ENCODE peak calls at places on chromosomes 2 and 18, in nine cellular contexts. One of them, this sample, is unnamed. For H3K9me3, the result is how much of the 10 kb centered on the place peaks cover.

GRCh38 chr2:230160112-230160660 is 59.6 kb downstream of the SP110 start:
- DNase-seq in SK-N-SH: peak
- DNase-seq in IMR-90: peak
- DNase-seq in fibroblast of lung: peak
- DNase-seq in mammary epithelial cell: peak
- DNase-seq in PC-3: peak
- DNase-seq in GM23248: peak
- DNase-seq in HCT116: peak
- DNase-seq in H9: peak
- DNase-seq in this sample: peak

GRCh38 chr2:22999951-23000350 is 385.0 kb upstream of the KLHL29 start:
- DNase-seq in SK-N-SH: no peak
- DNase-seq in IMR-90: peak
- DNase-seq in fibroblast of lung: no peak
- DNase-seq in mammary epithelial cell: no peak
- DNase-seq in PC-3: no peak
- DNase-seq in GM23248: peak
- DNase-seq in HCT116: no peak
- DNase-seq in H9: no peak
- DNase-seq in this sample: no peak

GRCh38 chr2:126849991-126850535 is 48.6 kb upstream of the TEX51 start:
- DNase-seq in SK-N-SH: no peak
- DNase-seq in IMR-90: no peak
- DNase-seq in fibroblast of lung: no peak
- DNase-seq in mammary epithelial cell: no peak
- DNase-seq in PC-3: no peak
- DNase-seq in GM23248: no peak
- DNase-seq in HCT116: no peak
- DNase-seq in H9: no peak
- DNase-seq in this sample: no peak

GRCh38 chr2:62785810-62786593 is 80.5 kb downstream of the EHBP1 start:
- DNase-seq in SK-N-SH: no peak
- DNase-seq in IMR-90: peak
- DNase-seq in fibroblast of lung: peak
- DNase-seq in mammary epithelial cell: peak
- DNase-seq in PC-3: no peak
- DNase-seq in GM23248: peak
- DNase-seq in HCT116: no peak
- DNase-seq in H9: no peak
- DNase-seq in this sample: peak

GRCh38 chr2:153197635-153198386 is 280.8 kb downstream of the RPRM start:
- DNase-seq in SK-N-SH: no peak
- DNase-seq in IMR-90: no peak
- DNase-seq in fibroblast of lung: no peak
- DNase-seq in mammary epithelial cell: no peak
- DNase-seq in PC-3: no peak
- DNase-seq in GM23248: no peak
- DNase-seq in HCT116: no peak
- DNase-seq in H9: no peak
- DNase-seq in this sample: no peak

GRCh38 chr2:129178356-129178755 is 801.1 kb upstream of the RAB6C start:
- DNase-seq in SK-N-SH: no peak
- DNase-seq in IMR-90: no peak
- DNase-seq in fibroblast of lung: peak
- DNase-seq in mammary epithelial cell: peak
- DNase-seq in PC-3: no peak
- DNase-seq in GM23248: peak
- DNase-seq in HCT116: no peak
- DNase-seq in H9: no peak
- DNase-seq in this sample: peak

GRCh38 chr2:221569342-221570278 is 2.5 kb downstream of the EPHA4 start:
- DNase-seq in SK-N-SH: no peak
- DNase-seq in IMR-90: no peak
- DNase-seq in fibroblast of lung: no peak
- DNase-seq in mammary epithelial cell: no peak
- DNase-seq in PC-3: no peak
- DNase-seq in GM23248: no peak
- DNase-seq in HCT116: no peak
- DNase-seq in H9: peak
- DNase-seq in this sample: no peak

GRCh38 chr18:32771169-32771751 is 1.6 kb downstream of the KLHL14 start:
- DNase-seq in SK-N-SH: peak
- DNase-seq in IMR-90: no peak
- DNase-seq in fibroblast of lung: peak
- DNase-seq in mammary epithelial cell: no peak
- DNase-seq in PC-3: no peak
- DNase-seq in GM23248: no peak
- DNase-seq in HCT116: no peak
- DNase-seq in H9: peak
- DNase-seq in this sample: no peak

GRCh38 chr2:64873472-64873924 is 115.7 kb upstream of the SLC1A4 start:
- DNase-seq in SK-N-SH: peak
- DNase-seq in IMR-90: peak
- DNase-seq in fibroblast of lung: peak
- DNase-seq in mammary epithelial cell: peak
- DNase-seq in PC-3: peak
- DNase-seq in GM23248: peak
- DNase-seq in HCT116: peak
- DNase-seq in H9: peak
- DNase-seq in this sample: no peak

GRCh38 chr2:113117594-113118262 is 9.7 kb upstream of the IL1RN start:
- DNase-seq in SK-N-SH: no peak
- DNase-seq in IMR-90: peak
- DNase-seq in fibroblast of lung: peak
- DNase-seq in mammary epithelial cell: peak
- DNase-seq in PC-3: peak
- DNase-seq in GM23248: peak
- DNase-seq in HCT116: no peak
- DNase-seq in H9: no peak
- DNase-seq in this sample: peak

GRCh38 chr2:187124514-187124913 is 275.5 kb upstream of the ZSWIM2 start:
- DNase-seq in SK-N-SH: no peak
- DNase-seq in IMR-90: no peak
- DNase-seq in fibroblast of lung: no peak
- DNase-seq in mammary epithelial cell: no peak
- DNase-seq in PC-3: no peak
- DNase-seq in GM23248: no peak
- DNase-seq in HCT116: no peak
- DNase-seq in H9: no peak
- DNase-seq in this sample: no peak

GRCh38 chr2:235021752-235022151 is 69.9 kb downstream of the SH3BP4 start:
- DNase-seq in SK-N-SH: peak
- DNase-seq in IMR-90: peak
- DNase-seq in fibroblast of lung: peak
- DNase-seq in mammary epithelial cell: peak
- DNase-seq in PC-3: peak
- DNase-seq in GM23248: peak
- DNase-seq in HCT116: no peak
- DNase-seq in H9: no peak
- DNase-seq in this sample: peak

GRCh38 chr18:11997466-11997865 is 16.2 kb downstream of the IMPA2 start:
- DNase-seq in SK-N-SH: no peak
- DNase-seq in IMR-90: no peak
- DNase-seq in fibroblast of lung: no peak
- DNase-seq in mammary epithelial cell: no peak
- DNase-seq in PC-3: no peak
- DNase-seq in GM23248: no peak
- DNase-seq in HCT116: no peak
- DNase-seq in H9: no peak
- DNase-seq in this sample: no peak

GRCh38 chr18:3384664-3385189 is 65.2 kb upstream of the TGIF1 start:
- DNase-seq in SK-N-SH: no peak
- DNase-seq in IMR-90: no peak
- DNase-seq in fibroblast of lung: no peak
- DNase-seq in mammary epithelial cell: no peak
- DNase-seq in PC-3: peak
- DNase-seq in GM23248: no peak
- DNase-seq in HCT116: no peak
- DNase-seq in H9: no peak
- DNase-seq in this sample: no peak

GRCh38 chr2:133841905-133842304 is 273.6 kb upstream of the NCKAP5 start:
- DNase-seq in SK-N-SH: no peak
- DNase-seq in IMR-90: peak
- DNase-seq in fibroblast of lung: peak
- DNase-seq in mammary epithelial cell: peak
- DNase-seq in PC-3: peak
- DNase-seq in GM23248: peak
- DNase-seq in HCT116: no peak
- DNase-seq in H9: no peak
- DNase-seq in this sample: peak

DNA sequence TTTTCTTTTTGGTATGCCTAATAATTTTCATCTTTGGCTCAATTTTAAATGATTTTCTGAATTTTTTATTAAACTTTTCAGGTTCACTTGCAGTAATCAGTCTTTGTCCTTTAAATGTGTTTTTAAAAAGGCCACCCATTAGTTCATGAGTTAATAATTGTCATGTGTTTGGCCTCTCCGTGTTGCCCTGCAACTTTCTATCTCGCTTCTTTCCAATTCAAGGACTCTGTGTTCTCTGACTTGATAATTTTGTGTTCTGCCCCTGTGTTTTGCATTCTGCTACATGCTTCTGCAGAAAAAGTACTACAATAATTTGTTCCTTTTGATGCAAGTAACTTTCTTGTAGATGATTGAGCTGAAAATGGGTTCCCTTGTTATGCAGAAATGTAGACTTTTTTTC is 921.4 kb upstream of the LRATD1 start:
- DNase-seq in SK-N-SH: no peak
- DNase-seq in IMR-90: no peak
- DNase-seq in fibroblast of lung: no peak
- DNase-seq in mammary epithelial cell: no peak
- DNase-seq in PC-3: no peak
- DNase-seq in GM23248: no peak
- DNase-seq in HCT116: no peak
- DNase-seq in H9: no peak
- DNase-seq in this sample: no peak
- H3K9me3 ChIP-seq in SK-N-SH: under half
- H3K9me3 ChIP-seq in IMR-90: under half
- H3K9me3 ChIP-seq in fibroblast of lung: under half
- H3K9me3 ChIP-seq in mammary epithelial cell: under half
- H3K9me3 ChIP-seq in PC-3: under half
- H3K9me3 ChIP-seq in GM23248: under half
- H3K9me3 ChIP-seq in HCT116: under half
- H3K9me3 ChIP-seq in H9: under half
- H3K9me3 ChIP-seq in this sample: under half

GRCh38 chr2:71456617-71457016 is 3.3 kb downstream of the DYSF start:
- DNase-seq in SK-N-SH: no peak
- DNase-seq in IMR-90: no peak
- DNase-seq in fibroblast of lung: no peak
- DNase-seq in mammary epithelial cell: no peak
- DNase-seq in PC-3: no peak
- DNase-seq in GM23248: no peak
- DNase-seq in HCT116: no peak
- DNase-seq in H9: no peak
- DNase-seq in this sample: no peak
- H2AFZ ChIP-seq in SK-N-SH: peak
- H2AFZ ChIP-seq in IMR-90: no peak
- H2AFZ ChIP-seq in fibroblast of lung: no peak
- H2AFZ ChIP-seq in mammary epithelial cell: no peak
- H2AFZ ChIP-seq in PC-3: no peak
- H2AFZ ChIP-seq in GM23248: no peak
- H2AFZ ChIP-seq in HCT116: no peak
- H2AFZ ChIP-seq in H9: no peak
- H2AFZ ChIP-seq in this sample: no peak

GRCh38 chr2:208511016-208511415 is 104.4 kb downstream of the PTH2R start:
- DNase-seq in SK-N-SH: no peak
- DNase-seq in IMR-90: no peak
- DNase-seq in fibroblast of lung: no peak
- DNase-seq in mammary epithelial cell: no peak
- DNase-seq in PC-3: no peak
- DNase-seq in GM23248: no peak
- DNase-seq in HCT116: no peak
- DNase-seq in H9: no peak
- DNase-seq in this sample: no peak
- H3K9me3 ChIP-seq in SK-N-SH: under half
- H3K9me3 ChIP-seq in IMR-90: under half
- H3K9me3 ChIP-seq in fibroblast of lung: under half
- H3K9me3 ChIP-seq in mammary epithelial cell: under half
- H3K9me3 ChIP-seq in PC-3: under half
- H3K9me3 ChIP-seq in GM23248: under half
- H3K9me3 ChIP-seq in HCT116: under half
- H3K9me3 ChIP-seq in H9: under half
- H3K9me3 ChIP-seq in this sample: under half

GRCh38 chr2:195562624-195563566 is 94.1 kb upstream of the SLC39A10 start:
- DNase-seq in SK-N-SH: peak
- DNase-seq in IMR-90: peak
- DNase-seq in fibroblast of lung: no peak
- DNase-seq in mammary epithelial cell: no peak
- DNase-seq in PC-3: peak
- DNase-seq in GM23248: peak
- DNase-seq in HCT116: no peak
- DNase-seq in H9: no peak
- DNase-seq in this sample: no peak

GRCh38 chr2:195560209-195560907 is 96.7 kb upstream of the SLC39A10 start:
- DNase-seq in SK-N-SH: no peak
- DNase-seq in IMR-90: peak
- DNase-seq in fibroblast of lung: no peak
- DNase-seq in mammary epithelial cell: no peak
- DNase-seq in PC-3: peak
- DNase-seq in GM23248: no peak
- DNase-seq in HCT116: no peak
- DNase-seq in H9: no peak
- DNase-seq in this sample: no peak

GRCh38 chr2:195561205-195562032 is 95.6 kb upstream of the SLC39A10 start:
- DNase-seq in SK-N-SH: no peak
- DNase-seq in IMR-90: peak
- DNase-seq in fibroblast of lung: peak
- DNase-seq in mammary epithelial cell: peak
- DNase-seq in PC-3: peak
- DNase-seq in GM23248: peak
- DNase-seq in HCT116: no peak
- DNase-seq in H9: no peak
- DNase-seq in this sample: peak

GRCh38 chr2:195566201-195566600 is 90.8 kb upstream of the SLC39A10 start:
- DNase-seq in SK-N-SH: no peak
- DNase-seq in IMR-90: no peak
- DNase-seq in fibroblast of lung: no peak
- DNase-seq in mammary epithelial cell: no peak
- DNase-seq in PC-3: peak
- DNase-seq in GM23248: no peak
- DNase-seq in HCT116: no peak
- DNase-seq in H9: no peak
- DNase-seq in this sample: no peak

DNA sequence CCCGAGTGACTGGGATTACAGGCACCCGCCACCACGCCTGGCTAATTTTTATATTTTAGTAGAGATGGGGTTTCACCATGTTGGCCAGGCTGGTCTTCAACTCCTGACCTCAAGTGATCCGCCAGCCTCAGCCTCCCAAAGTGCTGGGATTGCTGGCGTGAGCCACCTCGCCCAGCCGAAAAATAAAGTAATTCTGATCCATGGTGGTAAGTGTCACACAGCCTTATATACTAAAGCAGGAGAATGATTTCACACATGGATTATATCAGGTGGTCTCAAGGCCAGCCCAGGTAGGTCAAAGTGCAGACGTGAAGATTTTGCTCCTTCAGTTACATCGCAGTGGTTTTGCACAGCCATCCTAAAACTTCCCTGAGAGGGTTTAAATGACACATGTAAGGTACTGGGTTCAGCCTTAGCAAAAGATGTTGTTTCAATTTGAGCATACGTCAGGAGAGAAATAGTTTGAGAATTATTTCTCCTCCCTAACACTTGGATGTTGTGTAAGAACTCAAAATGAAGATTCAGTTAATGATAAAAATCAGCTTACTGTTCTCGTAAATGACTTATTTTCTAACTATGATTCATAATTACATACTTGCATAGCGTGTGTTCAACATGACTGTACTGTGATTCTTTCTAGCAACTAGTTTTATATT is 93.0 kb upstream of the SLC39A10 start:
- DNase-seq in SK-N-SH: no peak
- DNase-seq in IMR-90: peak
- DNase-seq in fibroblast of lung: peak
- DNase-seq in mammary epithelial cell: peak
- DNase-seq in PC-3: peak
- DNase-seq in GM23248: peak
- DNase-seq in HCT116: no peak
- DNase-seq in H9: no peak
- DNase-seq in this sample: peak
- H2AFZ ChIP-seq in SK-N-SH: peak
- H2AFZ ChIP-seq in IMR-90: peak
- H2AFZ ChIP-seq in fibroblast of lung: no peak
- H2AFZ ChIP-seq in mammary epithelial cell: peak
- H2AFZ ChIP-seq in PC-3: peak
- H2AFZ ChIP-seq in GM23248: no peak
- H2AFZ ChIP-seq in HCT116: no peak
- H2AFZ ChIP-seq in H9: no peak
- H2AFZ ChIP-seq in this sample: no peak

This sample was measured in astrocyte.